ENCODE peak calls at places on chromosomes 1 and 21, in seven cellular contexts. One of them, this sample, is unnamed.

GRCh38 chr1:93904228-93904627 is 5.0 kb downstream of the GCLM start:
- DNase-seq in BE2C: no peak
- DNase-seq in activated CD8-positive, alpha-beta memory T cell treated with anti-CD3 and anti-CD28 coated beads for 48 hours: no peak
- DNase-seq in stimulated activated naive CD4-positive, alpha-beta T cell: no peak
- DNase-seq in activated naive CD8-positive, alpha-beta T cell treated with anti-CD3 and anti-CD28 coated beads, Interleukin-2, amount 50 U/mL, for 24 hours: no peak
- DNase-seq in activated T-helper 1 cell treated with Interleukin-2 at 50 U/mL for 16 hours: no peak
- DNase-seq in posterior vena cava: no peak
- DNase-seq in this sample: no peak

GRCh38 chr1:193700710-193701355 is 514.4 kb upstream of the B3GALT2 start:
- DNase-seq in BE2C: no peak
- DNase-seq in activated CD8-positive, alpha-beta memory T cell treated with anti-CD3 and anti-CD28 coated beads for 48 hours: no peak
- DNase-seq in stimulated activated naive CD4-positive, alpha-beta T cell: no peak
- DNase-seq in activated naive CD8-positive, alpha-beta T cell treated with anti-CD3 and anti-CD28 coated beads, Interleukin-2, amount 50 U/mL, for 24 hours: no peak
- DNase-seq in activated T-helper 1 cell treated with Interleukin-2 at 50 U/mL for 16 hours: no peak
- DNase-seq in posterior vena cava: no peak
- DNase-seq in this sample: no peak

GRCh38 chr1:53771648-53772047 is 32.7 kb upstream of the GLIS1 start:
- DNase-seq in BE2C: no peak
- DNase-seq in activated CD8-positive, alpha-beta memory T cell treated with anti-CD3 and anti-CD28 coated beads for 48 hours: no peak
- DNase-seq in stimulated activated naive CD4-positive, alpha-beta T cell: no peak
- DNase-seq in activated naive CD8-positive, alpha-beta T cell treated with anti-CD3 and anti-CD28 coated beads, Interleukin-2, amount 50 U/mL, for 24 hours: no peak
- DNase-seq in activated T-helper 1 cell treated with Interleukin-2 at 50 U/mL for 16 hours: no peak
- DNase-seq in posterior vena cava: no peak
- DNase-seq in this sample: no peak

GRCh38 chr1:99306056-99306455 is 41.8 kb downstream of the PLPPR4 start:
- DNase-seq in BE2C: no peak
- DNase-seq in activated CD8-positive, alpha-beta memory T cell treated with anti-CD3 and anti-CD28 coated beads for 48 hours: no peak
- DNase-seq in stimulated activated naive CD4-positive, alpha-beta T cell: no peak
- DNase-seq in activated naive CD8-positive, alpha-beta T cell treated with anti-CD3 and anti-CD28 coated beads, Interleukin-2, amount 50 U/mL, for 24 hours: no peak
- DNase-seq in activated T-helper 1 cell treated with Interleukin-2 at 50 U/mL for 16 hours: no peak
- DNase-seq in posterior vena cava: no peak
- DNase-seq in this sample: no peak

GRCh38 chr1:153742411-153743142 is 14.7 kb downstream of the INTS3 start:
- DNase-seq in BE2C: no peak
- DNase-seq in activated CD8-positive, alpha-beta memory T cell treated with anti-CD3 and anti-CD28 coated beads for 48 hours: no peak
- DNase-seq in stimulated activated naive CD4-positive, alpha-beta T cell: no peak
- DNase-seq in activated naive CD8-positive, alpha-beta T cell treated with anti-CD3 and anti-CD28 coated beads, Interleukin-2, amount 50 U/mL, for 24 hours: no peak
- DNase-seq in activated T-helper 1 cell treated with Interleukin-2 at 50 U/mL for 16 hours: no peak
- DNase-seq in posterior vena cava: no peak
- DNase-seq in this sample: peak

GRCh38 chr1:95039360-95040031 is 33.3 kb downstream of the ALG14 start:
- DNase-seq in BE2C: no peak
- DNase-seq in activated CD8-positive, alpha-beta memory T cell treated with anti-CD3 and anti-CD28 coated beads for 48 hours: no peak
- DNase-seq in stimulated activated naive CD4-positive, alpha-beta T cell: no peak
- DNase-seq in activated naive CD8-positive, alpha-beta T cell treated with anti-CD3 and anti-CD28 coated beads, Interleukin-2, amount 50 U/mL, for 24 hours: no peak
- DNase-seq in activated T-helper 1 cell treated with Interleukin-2 at 50 U/mL for 16 hours: no peak
- DNase-seq in posterior vena cava: no peak
- DNase-seq in this sample: no peak

GRCh38 chr21:36381841-36382589 is 3.2 kb upstream of the CHAF1B start:
- DNase-seq in BE2C: no peak
- DNase-seq in activated CD8-positive, alpha-beta memory T cell treated with anti-CD3 and anti-CD28 coated beads for 48 hours: no peak
- DNase-seq in stimulated activated naive CD4-positive, alpha-beta T cell: no peak
- DNase-seq in activated naive CD8-positive, alpha-beta T cell treated with anti-CD3 and anti-CD28 coated beads, Interleukin-2, amount 50 U/mL, for 24 hours: no peak
- DNase-seq in activated T-helper 1 cell treated with Interleukin-2 at 50 U/mL for 16 hours: no peak
- DNase-seq in posterior vena cava: no peak
- DNase-seq in this sample: no peak

GRCh38 chr1:25484533-25484932 is 53.8 kb downstream of the MACO1 start:
- DNase-seq in BE2C: no peak
- DNase-seq in activated CD8-positive, alpha-beta memory T cell treated with anti-CD3 and anti-CD28 coated beads for 48 hours: no peak
- DNase-seq in stimulated activated naive CD4-positive, alpha-beta T cell: no peak
- DNase-seq in activated naive CD8-positive, alpha-beta T cell treated with anti-CD3 and anti-CD28 coated beads, Interleukin-2, amount 50 U/mL, for 24 hours: no peak
- DNase-seq in activated T-helper 1 cell treated with Interleukin-2 at 50 U/mL for 16 hours: no peak
- DNase-seq in posterior vena cava: no peak
- DNase-seq in this sample: no peak

GRCh38 chr1:92886886-92887419 is 55.1 kb downstream of the RPL5 start:
- DNase-seq in BE2C: no peak
- DNase-seq in activated CD8-positive, alpha-beta memory T cell treated with anti-CD3 and anti-CD28 coated beads for 48 hours: no peak
- DNase-seq in stimulated activated naive CD4-positive, alpha-beta T cell: no peak
- DNase-seq in activated naive CD8-positive, alpha-beta T cell treated with anti-CD3 and anti-CD28 coated beads, Interleukin-2, amount 50 U/mL, for 24 hours: no peak
- DNase-seq in activated T-helper 1 cell treated with Interleukin-2 at 50 U/mL for 16 hours: no peak
- DNase-seq in posterior vena cava: no peak
- DNase-seq in this sample: no peak

GRCh38 chr1:97849350-97850339 is 71.2 kb downstream of the DPYD start:
- DNase-seq in BE2C: no peak
- DNase-seq in activated CD8-positive, alpha-beta memory T cell treated with anti-CD3 and anti-CD28 coated beads for 48 hours: no peak
- DNase-seq in stimulated activated naive CD4-positive, alpha-beta T cell: no peak
- DNase-seq in activated naive CD8-positive, alpha-beta T cell treated with anti-CD3 and anti-CD28 coated beads, Interleukin-2, amount 50 U/mL, for 24 hours: no peak
- DNase-seq in activated T-helper 1 cell treated with Interleukin-2 at 50 U/mL for 16 hours: no peak
- DNase-seq in posterior vena cava: no peak
- DNase-seq in this sample: no peak

GRCh38 chr21:34126269-34126668 is 52.9 kb downstream of the MRPS6 start:
- DNase-seq in BE2C: no peak
- DNase-seq in activated CD8-positive, alpha-beta memory T cell treated with anti-CD3 and anti-CD28 coated beads for 48 hours: no peak
- DNase-seq in stimulated activated naive CD4-positive, alpha-beta T cell: peak
- DNase-seq in activated naive CD8-positive, alpha-beta T cell treated with anti-CD3 and anti-CD28 coated beads, Interleukin-2, amount 50 U/mL, for 24 hours: no peak
- DNase-seq in activated T-helper 1 cell treated with Interleukin-2 at 50 U/mL for 16 hours: no peak
- DNase-seq in posterior vena cava: no peak
- DNase-seq in this sample: no peak

GRCh38 chr1:53557830-53558784 is 98.9 kb downstream of the DMRTB1 start:
- DNase-seq in BE2C: no peak
- DNase-seq in activated CD8-positive, alpha-beta memory T cell treated with anti-CD3 and anti-CD28 coated beads for 48 hours: no peak
- DNase-seq in stimulated activated naive CD4-positive, alpha-beta T cell: no peak
- DNase-seq in activated naive CD8-positive, alpha-beta T cell treated with anti-CD3 and anti-CD28 coated beads, Interleukin-2, amount 50 U/mL, for 24 hours: peak
- DNase-seq in activated T-helper 1 cell treated with Interleukin-2 at 50 U/mL for 16 hours: no peak
- DNase-seq in posterior vena cava: peak
- DNase-seq in this sample: peak

GRCh38 chr1:110312188-110313121 is 26.7 kb upstream of the RBM15 start:
- DNase-seq in BE2C: peak
- DNase-seq in activated CD8-positive, alpha-beta memory T cell treated with anti-CD3 and anti-CD28 coated beads for 48 hours: peak
- DNase-seq in stimulated activated naive CD4-positive, alpha-beta T cell: peak
- DNase-seq in activated naive CD8-positive, alpha-beta T cell treated with anti-CD3 and anti-CD28 coated beads, Interleukin-2, amount 50 U/mL, for 24 hours: peak
- DNase-seq in activated T-helper 1 cell treated with Interleukin-2 at 50 U/mL for 16 hours: peak
- DNase-seq in posterior vena cava: peak
- DNase-seq in this sample: peak

GRCh38 chr1:61807606-61808005 is 65.3 kb downstream of the PATJ start:
- DNase-seq in BE2C: no peak
- DNase-seq in activated CD8-positive, alpha-beta memory T cell treated with anti-CD3 and anti-CD28 coated beads for 48 hours: no peak
- DNase-seq in stimulated activated naive CD4-positive, alpha-beta T cell: no peak
- DNase-seq in activated naive CD8-positive, alpha-beta T cell treated with anti-CD3 and anti-CD28 coated beads, Interleukin-2, amount 50 U/mL, for 24 hours: no peak
- DNase-seq in activated T-helper 1 cell treated with Interleukin-2 at 50 U/mL for 16 hours: no peak
- DNase-seq in posterior vena cava: no peak
- DNase-seq in this sample: no peak

GRCh38 chr1:211613108-211613947 is 34.4 kb upstream of the SLC30A1 start:
- DNase-seq in BE2C: peak
- DNase-seq in activated CD8-positive, alpha-beta memory T cell treated with anti-CD3 and anti-CD28 coated beads for 48 hours: no peak
- DNase-seq in stimulated activated naive CD4-positive, alpha-beta T cell: no peak
- DNase-seq in activated naive CD8-positive, alpha-beta T cell treated with anti-CD3 and anti-CD28 coated beads, Interleukin-2, amount 50 U/mL, for 24 hours: no peak
- DNase-seq in activated T-helper 1 cell treated with Interleukin-2 at 50 U/mL for 16 hours: no peak
- DNase-seq in posterior vena cava: peak
- DNase-seq in this sample: no peak

GRCh38 chr1:30048905-30049304 is 674.5 kb downstream of the MATN1 start:
- DNase-seq in BE2C: no peak
- DNase-seq in activated CD8-positive, alpha-beta memory T cell treated with anti-CD3 and anti-CD28 coated beads for 48 hours: no peak
- DNase-seq in stimulated activated naive CD4-positive, alpha-beta T cell: no peak
- DNase-seq in activated naive CD8-positive, alpha-beta T cell treated with anti-CD3 and anti-CD28 coated beads, Interleukin-2, amount 50 U/mL, for 24 hours: no peak
- DNase-seq in activated T-helper 1 cell treated with Interleukin-2 at 50 U/mL for 16 hours: no peak
- DNase-seq in posterior vena cava: no peak
- DNase-seq in this sample: no peak

GRCh38 chr1:247407180-247407616 is 8.8 kb upstream of the NLRP3 start:
- DNase-seq in BE2C: peak
- DNase-seq in activated CD8-positive, alpha-beta memory T cell treated with anti-CD3 and anti-CD28 coated beads for 48 hours: peak
- DNase-seq in stimulated activated naive CD4-positive, alpha-beta T cell: peak
- DNase-seq in activated naive CD8-positive, alpha-beta T cell treated with anti-CD3 and anti-CD28 coated beads, Interleukin-2, amount 50 U/mL, for 24 hours: peak
- DNase-seq in activated T-helper 1 cell treated with Interleukin-2 at 50 U/mL for 16 hours: peak
- DNase-seq in posterior vena cava: peak
- DNase-seq in this sample: no peak

GRCh38 chr1:165629848-165630628 is 996 bp upstream of the MGST3 start:
- DNase-seq in BE2C: no peak
- DNase-seq in activated CD8-positive, alpha-beta memory T cell treated with anti-CD3 and anti-CD28 coated beads for 48 hours: no peak
- DNase-seq in stimulated activated naive CD4-positive, alpha-beta T cell: no peak
- DNase-seq in activated naive CD8-positive, alpha-beta T cell treated with anti-CD3 and anti-CD28 coated beads, Interleukin-2, amount 50 U/mL, for 24 hours: no peak
- DNase-seq in activated T-helper 1 cell treated with Interleukin-2 at 50 U/mL for 16 hours: no peak
- DNase-seq in posterior vena cava: no peak
- DNase-seq in this sample: no peak

GRCh38 chr1:195326325-195326724 is 1281.9 kb downstream of the KCNT2 start:
- DNase-seq in BE2C: no peak
- DNase-seq in activated CD8-positive, alpha-beta memory T cell treated with anti-CD3 and anti-CD28 coated beads for 48 hours: no peak
- DNase-seq in stimulated activated naive CD4-positive, alpha-beta T cell: no peak
- DNase-seq in activated naive CD8-positive, alpha-beta T cell treated with anti-CD3 and anti-CD28 coated beads, Interleukin-2, amount 50 U/mL, for 24 hours: no peak
- DNase-seq in activated T-helper 1 cell treated with Interleukin-2 at 50 U/mL for 16 hours: no peak
- DNase-seq in posterior vena cava: no peak
- DNase-seq in this sample: no peak

GRCh38 chr1:106846656-106847055 is 209.8 kb upstream of the PRMT6 start:
- DNase-seq in BE2C: no peak
- DNase-seq in activated CD8-positive, alpha-beta memory T cell treated with anti-CD3 and anti-CD28 coated beads for 48 hours: no peak
- DNase-seq in stimulated activated naive CD4-positive, alpha-beta T cell: no peak
- DNase-seq in activated naive CD8-positive, alpha-beta T cell treated with anti-CD3 and anti-CD28 coated beads, Interleukin-2, amount 50 U/mL, for 24 hours: no peak
- DNase-seq in activated T-helper 1 cell treated with Interleukin-2 at 50 U/mL for 16 hours: no peak
- DNase-seq in posterior vena cava: no peak
- DNase-seq in this sample: no peak

GRCh38 chr1:233627376-233627775 is 13.5 kb downstream of the KCNK1 start:
- DNase-seq in BE2C: no peak
- DNase-seq in activated CD8-positive, alpha-beta memory T cell treated with anti-CD3 and anti-CD28 coated beads for 48 hours: no peak
- DNase-seq in stimulated activated naive CD4-positive, alpha-beta T cell: no peak
- DNase-seq in activated naive CD8-positive, alpha-beta T cell treated with anti-CD3 and anti-CD28 coated beads, Interleukin-2, amount 50 U/mL, for 24 hours: no peak
- DNase-seq in activated T-helper 1 cell treated with Interleukin-2 at 50 U/mL for 16 hours: no peak
- DNase-seq in posterior vena cava: no peak
- DNase-seq in this sample: no peak

GRCh38 chr1:20430355-20431290 is 55.4 kb downstream of the CAMK2N1 start:
- DNase-seq in BE2C: peak
- DNase-seq in activated CD8-positive, alpha-beta memory T cell treated with anti-CD3 and anti-CD28 coated beads for 48 hours: peak
- DNase-seq in stimulated activated naive CD4-positive, alpha-beta T cell: peak
- DNase-seq in activated naive CD8-positive, alpha-beta T cell treated with anti-CD3 and anti-CD28 coated beads, Interleukin-2, amount 50 U/mL, for 24 hours: peak
- DNase-seq in activated T-helper 1 cell treated with Interleukin-2 at 50 U/mL for 16 hours: peak
- DNase-seq in posterior vena cava: no peak
- DNase-seq in this sample: no peak

GRCh38 chr1:89378001-89378400 is 14.1 kb downstream of the GBP6 start:
- DNase-seq in BE2C: no peak
- DNase-seq in activated CD8-positive, alpha-beta memory T cell treated with anti-CD3 and anti-CD28 coated beads for 48 hours: no peak
- DNase-seq in stimulated activated naive CD4-positive, alpha-beta T cell: no peak
- DNase-seq in activated naive CD8-positive, alpha-beta T cell treated with anti-CD3 and anti-CD28 coated beads, Interleukin-2, amount 50 U/mL, for 24 hours: no peak
- DNase-seq in activated T-helper 1 cell treated with Interleukin-2 at 50 U/mL for 16 hours: no peak
- DNase-seq in posterior vena cava: no peak
- DNase-seq in this sample: no peak

GRCh38 chr1:109827986-109828385 is 64.3 kb upstream of the EPS8L3 start:
- DNase-seq in BE2C: no peak
- DNase-seq in activated CD8-positive, alpha-beta memory T cell treated with anti-CD3 and anti-CD28 coated beads for 48 hours: no peak
- DNase-seq in stimulated activated naive CD4-positive, alpha-beta T cell: no peak
- DNase-seq in activated naive CD8-positive, alpha-beta T cell treated with anti-CD3 and anti-CD28 coated beads, Interleukin-2, amount 50 U/mL, for 24 hours: no peak
- DNase-seq in activated T-helper 1 cell treated with Interleukin-2 at 50 U/mL for 16 hours: no peak
- DNase-seq in posterior vena cava: no peak
- DNase-seq in this sample: no peak

GRCh38 chr1:119737040-119737682 is 25.4 kb downstream of the PHGDH start:
- DNase-seq in BE2C: no peak
- DNase-seq in activated CD8-positive, alpha-beta memory T cell treated with anti-CD3 and anti-CD28 coated beads for 48 hours: no peak
- DNase-seq in stimulated activated naive CD4-positive, alpha-beta T cell: no peak
- DNase-seq in activated naive CD8-positive, alpha-beta T cell treated with anti-CD3 and anti-CD28 coated beads, Interleukin-2, amount 50 U/mL, for 24 hours: no peak
- DNase-seq in activated T-helper 1 cell treated with Interleukin-2 at 50 U/mL for 16 hours: no peak
- DNase-seq in posterior vena cava: no peak
- DNase-seq in this sample: no peak

GRCh38 chr21:35637431-35637830 is 422.9 kb downstream of the SETD4 start:
- DNase-seq in BE2C: no peak
- DNase-seq in activated CD8-positive, alpha-beta memory T cell treated with anti-CD3 and anti-CD28 coated beads for 48 hours: no peak
- DNase-seq in stimulated activated naive CD4-positive, alpha-beta T cell: no peak
- DNase-seq in activated naive CD8-positive, alpha-beta T cell treated with anti-CD3 and anti-CD28 coated beads, Interleukin-2, amount 50 U/mL, for 24 hours: no peak
- DNase-seq in activated T-helper 1 cell treated with Interleukin-2 at 50 U/mL for 16 hours: no peak
- DNase-seq in posterior vena cava: no peak
- DNase-seq in this sample: no peak

GRCh38 chr1:85502171-85502570 is 37.2 kb upstream of the DDAH1 start:
- DNase-seq in BE2C: no peak
- DNase-seq in activated CD8-positive, alpha-beta memory T cell treated with anti-CD3 and anti-CD28 coated beads for 48 hours: no peak
- DNase-seq in stimulated activated naive CD4-positive, alpha-beta T cell: no peak
- DNase-seq in activated naive CD8-positive, alpha-beta T cell treated with anti-CD3 and anti-CD28 coated beads, Interleukin-2, amount 50 U/mL, for 24 hours: no peak
- DNase-seq in activated T-helper 1 cell treated with Interleukin-2 at 50 U/mL for 16 hours: no peak
- DNase-seq in posterior vena cava: no peak
- DNase-seq in this sample: no peak

GRCh38 chr21:16186742-16187141 is 457.0 kb downstream of the USP25 start:
- DNase-seq in BE2C: no peak
- DNase-seq in activated CD8-positive, alpha-beta memory T cell treated with anti-CD3 and anti-CD28 coated beads for 48 hours: no peak
- DNase-seq in stimulated activated naive CD4-positive, alpha-beta T cell: no peak
- DNase-seq in activated naive CD8-positive, alpha-beta T cell treated with anti-CD3 and anti-CD28 coated beads, Interleukin-2, amount 50 U/mL, for 24 hours: no peak
- DNase-seq in activated T-helper 1 cell treated with Interleukin-2 at 50 U/mL for 16 hours: no peak
- DNase-seq in posterior vena cava: no peak
- DNase-seq in this sample: no peak